ENCODE peak calls at places on chromosomes 3 and 15, in eight cellular contexts. N is upper lobe of left lung, A is GM23338, P is lower lobe of right lung, U is AG09309, V is IMR-90, H is dorsolateral prefrontal cortex, F is astrocyte of the spinal cord. T is an unnamed sample.

GRCh38 chr15:60830479-60830878 is 351.5 kb upstream of the ICE2 start:
- DNase-seq in F (peak), A (no peak), H (no peak), V (peak), P (no peak), N (no peak), U (peak), T (peak)

GRCh38 chr3:7740458-7740857 is 761.2 kb upstream of the LMCD1 start:
- DNase-seq in N (no peak), F (no peak), P (no peak), U (no peak), H (no peak), V (no peak), A (no peak), T (no peak)

GRCh38 chr3:101530213-101531047 is 17.4 kb upstream of the SENP7 start:
- DNase-seq in V (no peak), A (peak), P (no peak), F (no peak), H (no peak), N (no peak), U (no peak), T (no peak)

GRCh38 chr3:139588450-139588849 is 48.9 kb upstream of the RBP1 start:
- DNase-seq in A (peak), P (no peak), V (no peak), H (no peak), N (no peak), U (no peak), F (no peak), T (peak)

GRCh38 chr15:52680041-52680391 is 828 bp upstream of the ATOSA start:
- DNase-seq in V (peak), H (no peak), A (no peak), F (peak), U (no peak), P (no peak), N (no peak), T (peak)

GRCh38 chr3:4589475-4590111 is 96.4 kb downstream of the ITPR1 start:
- DNase-seq in V (no peak), H (no peak), U (no peak), A (no peak), F (no peak), N (no peak), P (no peak), T (no peak)

GRCh38 chr15:29675791-29676301 is 146.4 kb downstream of the TJP1 start:
- DNase-seq in F (no peak), A (peak), N (peak), V (no peak), U (no peak), H (no peak), P (no peak), T (no peak)

GRCh38 chr3:190381356-190381940 is 6.5 kb upstream of the CLDN16 start:
- DNase-seq in P (no peak), V (peak), N (no peak), H (no peak), F (no peak), A (no peak), U (no peak), T (no peak)

GRCh38 chr3:42071720-42072582 is 19.2 kb upstream of the TRAK1 start:
- DNase-seq in U (peak), V (peak), A (peak), N (peak), P (peak), H (peak), F (peak), T (peak)

GRCh38 chr15:60531811-60532210 is 52.9 kb upstream of the ICE2 start:
- DNase-seq in H (no peak), U (no peak), P (no peak), F (no peak), V (no peak), A (no peak), N (no peak), T (no peak)

GRCh38 chr15:28896944-28897343 is 11.2 kb downstream of the APBA2 start:
- DNase-seq in H (no peak), V (peak), N (no peak), P (peak), F (peak), U (peak), A (no peak), T (peak)

GRCh38 chr15:99454941-99455795 is 110.6 kb upstream of the MEF2A start:
- DNase-seq in N (no peak), H (peak), P (peak), V (peak), U (peak), A (no peak), F (peak), T (peak)

GRCh38 chr3:32045091-32045964 is 61.1 kb upstream of the GPD1L start:
- DNase-seq in N (no peak), A (peak), P (no peak), V (peak), U (peak), H (peak), F (peak), T (peak)

GRCh38 chr3:48708481-48708889 is 8.5 kb downstream of the IP6K2 start:
- DNase-seq in A (no peak), U (peak), N (no peak), P (no peak), V (peak), H (no peak), F (no peak), T (peak)

GRCh38 chr3:137944593-137944992 is 65.4 kb upstream of the CLDN18 start:
- DNase-seq in N (no peak), F (no peak), A (no peak), P (no peak), H (no peak), V (no peak), U (no peak), T (no peak)

GRCh38 chr15:99073008-99073714 is 31.7 kb upstream of the SYNM start:
- DNase-seq in P (no peak), U (no peak), V (peak), F (no peak), H (no peak), N (no peak), A (peak), T (peak)

GRCh38 chr3:15499536-15499935 is 22.0 kb downstream of the COLQ start:
- DNase-seq in U (no peak), F (no peak), H (no peak), P (no peak), V (no peak), N (no peak), A (no peak), T (no peak)

GRCh38 chr3:61601831-61602230 is 40.5 kb downstream of the PTPRG start:
- DNase-seq in A (no peak), N (no peak), U (no peak), P (no peak), H (no peak), V (peak), F (no peak), T (no peak)

GRCh38 chr3:120497318-120497717 is 46.5 kb upstream of the FSTL1 start:
- DNase-seq in H (no peak), P (no peak), V (peak), N (no peak), F (peak), U (peak), A (no peak), T (peak)

GRCh38 chr15:52080031-52080430 is 32.5 kb downstream of the BCL2L10 start:
- DNase-seq in V (no peak), H (no peak), P (no peak), F (peak), U (no peak), N (no peak), A (no peak), T (peak)

GRCh38 chr3:4821975-4822374 is 157.3 kb upstream of the BHLHE40 start:
- DNase-seq in H (no peak), A (no peak), F (no peak), N (peak), P (no peak), U (no peak), V (no peak), T (no peak)

GRCh38 chr15:78969687-78970349 is 25.0 kb upstream of the CTSH start:
- DNase-seq in F (no peak), V (peak), P (no peak), N (no peak), H (no peak), A (no peak), U (no peak), T (peak)

GRCh38 chr3:118801899-118802298 is 232.7 kb downstream of the IGSF11 start:
- DNase-seq in N (no peak), V (no peak), F (no peak), H (no peak), P (no peak), A (no peak), U (no peak), T (no peak)

GRCh38 chr3:72054976-72055375 is 270.0 kb upstream of the PROK2 start:
- DNase-seq in A (no peak), H (no peak), U (no peak), F (no peak), V (no peak), P (no peak), N (no peak), T (no peak)

GRCh38 chr15:52121896-52122295 is 9.3 kb upstream of the BCL2L10 start:
- DNase-seq in V (peak), N (no peak), A (no peak), U (no peak), F (no peak), P (no peak), H (no peak), T (no peak)

GRCh38 chr3:106811376-106811775 is 565.9 kb upstream of the CCDC54 start:
- DNase-seq in H (no peak), P (no peak), U (peak), V (peak), N (no peak), A (no peak), F (peak), T (peak)

GRCh38 chr15:80699981-80700380 is 4.9 kb downstream of the ABHD17C start:
- DNase-seq in H (no peak), P (no peak), V (peak), U (no peak), F (peak), N (no peak), A (no peak), T (no peak)

GRCh38 chr15:101522621-101523559 is 33.4 kb upstream of the PCSK6 start:
- DNase-seq in V (no peak), P (no peak), N (no peak), F (no peak), H (no peak), U (no peak), A (no peak), T (no peak)

GRCh38 chr3:180633722-180634121 is 31.8 kb downstream of the TTC14 start:
- DNase-seq in P (no peak), A (peak), N (peak), H (no peak), U (no peak), F (no peak), V (no peak), T (no peak)

GRCh38 chr3:162196964-162197363 is 700.4 kb downstream of the OTOL1 start:
- DNase-seq in F (no peak), H (no peak), P (no peak), A (no peak), U (no peak), N (no peak), V (no peak), T (no peak)

GRCh38 chr15:55387027-55387426 is 21.1 kb downstream of the CCPG1 start:
- DNase-seq in P (no peak), V (no peak), A (no peak), H (no peak), U (no peak), F (no peak), N (no peak), T (no peak)

GRCh38 chr3:13480340-13481318 is 523 bp downstream of the HDAC11 start:
- DNase-seq in A (peak), N (peak), V (peak), P (peak), F (no peak), U (no peak), H (peak), T (peak)

GRCh38 chr3:38519651-38520050 is 23.5 kb downstream of the EXOG start:
- DNase-seq in V (no peak), H (no peak), F (peak), P (no peak), U (no peak), A (peak), N (no peak), T (peak)

GRCh38 chr15:75836953-75837321 is 6.3 kb upstream of the UBE2Q2 start:
- DNase-seq in H (no peak), F (peak), P (peak), A (no peak), V (peak), N (no peak), U (peak), T (peak)

GRCh38 chr15:29344474-29344873 is 74.9 kb upstream of the NSMCE3 start:
- DNase-seq in F (no peak), N (no peak), U (no peak), V (no peak), H (no peak), P (no peak), A (no peak), T (no peak)

GRCh38 chr3:156781310-156782230 is 44.6 kb upstream of the LEKR1 start:
- DNase-seq in N (no peak), P (no peak), V (peak), H (no peak), U (no peak), A (no peak), F (peak), T (no peak)

GRCh38 chr3:144923051-144923450 is 951.4 kb downstream of the DIPK2A start:
- DNase-seq in P (no peak), V (no peak), F (no peak), H (no peak), N (no peak), U (no peak), A (no peak), T (peak)

GRCh38 chr3:110779581-110779980 is 292.0 kb upstream of the NECTIN3 start:
- DNase-seq in N (no peak), A (no peak), F (no peak), P (no peak), U (no peak), H (no peak), V (no peak), T (no peak)

GRCh38 chr3:107013606-107014005 is 363.6 kb upstream of the CCDC54 start:
- DNase-seq in N (no peak), P (no peak), U (no peak), A (no peak), H (no peak), F (no peak), V (no peak), T (no peak)

GRCh38 chr3:129605593-129606521 is 619 bp downstream of the PLXND1 start:
- DNase-seq in V (peak), F (peak), A (no peak), P (peak), H (no peak), U (no peak), N (peak), T (peak)
- H3K4me3 ChIP-seq in V (peak), F (peak), A (peak), P (peak), H (peak), U (peak), N (peak), T (peak)

DNA sequence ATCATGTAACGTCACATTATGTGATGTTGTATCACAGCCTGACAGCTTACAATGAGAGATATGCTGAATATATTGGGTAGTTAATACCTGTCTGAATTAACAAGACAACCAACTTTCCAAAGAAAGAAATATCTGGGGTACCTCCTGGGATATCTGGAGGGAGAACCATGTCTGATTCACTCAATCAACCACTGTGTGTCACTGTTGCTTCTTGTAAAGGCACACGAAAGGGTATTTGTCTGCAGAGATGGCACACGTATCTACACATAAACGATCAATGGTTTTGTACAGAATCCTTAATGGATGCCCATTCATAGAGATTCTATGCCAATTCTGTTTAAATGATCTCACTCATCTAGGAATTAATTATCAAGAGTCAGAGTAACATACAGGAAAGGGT is 252.1 kb upstream of the TMCO5A start:
- DNase-seq in A (peak), U (no peak), V (peak), P (no peak), F (peak), H (no peak), N (no peak), T (peak)
- TF ChIP-seq CTCF in A (peak), U (peak), V (peak), P (no peak), F (peak), H (no peak), N (no peak), T (peak)

GRCh38 chr3:170642882-170643601 is 57.2 kb upstream of the SLC7A14 start:
- DNase-seq in H (peak), A (no peak), V (no peak), F (no peak), U (no peak), N (no peak), P (no peak), T (no peak)
- H3K4me3 ChIP-seq in H (no peak), A (no peak), V (no peak), F (no peak), U (no peak), N (no peak), P (no peak), T (no peak)

DNA sequence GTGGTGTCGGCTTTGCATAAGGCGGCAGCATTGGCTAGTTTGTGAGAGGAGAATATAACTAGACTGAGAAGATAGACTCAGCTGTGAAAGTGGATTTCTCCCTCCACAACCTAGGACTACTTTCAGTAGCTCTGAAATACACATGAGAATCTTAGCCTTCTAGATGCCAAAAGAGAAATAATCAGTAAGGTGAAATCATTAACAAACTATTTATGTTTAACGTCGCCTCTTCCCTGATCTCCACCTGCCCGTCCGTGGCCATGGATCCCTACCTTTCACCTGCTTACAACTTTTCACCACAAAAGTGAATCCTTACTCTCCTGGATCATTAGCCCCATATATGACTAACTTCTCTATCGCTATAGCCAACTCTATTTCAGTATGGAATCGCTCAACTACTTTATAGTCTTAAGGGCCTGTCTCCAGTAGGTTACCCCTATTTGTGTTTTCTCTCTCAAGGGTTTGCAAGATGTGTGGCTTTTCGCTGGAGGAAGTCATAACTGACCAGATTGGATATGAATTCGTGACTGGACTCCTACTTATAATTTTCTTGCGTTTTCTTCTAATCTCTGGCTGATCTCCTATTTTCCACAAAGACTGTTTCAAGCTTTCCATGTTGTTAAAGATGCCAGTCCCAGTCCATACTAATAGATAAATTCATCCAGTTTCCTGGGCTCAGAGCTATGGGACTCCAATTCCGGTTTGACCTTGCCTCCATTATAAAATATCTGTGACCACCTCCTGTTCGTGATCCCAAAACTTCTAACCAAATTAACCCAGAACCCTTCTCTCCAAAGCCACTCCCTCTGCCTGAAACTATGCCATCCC is 1.1 kb upstream of the STAG1 start:
- DNase-seq in V (no peak), U (no peak), H (no peak), P (no peak), A (no peak), F (no peak), N (no peak), T (peak)
- TF ChIP-seq CTCF in V (peak), U (no peak), H (peak), P (no peak), A (peak), F (no peak), N (no peak), T (peak)

GRCh38 chr3:47288966-47289910 is 6.5 kb downstream of the KLHL18 start:
- DNase-seq in U (no peak), A (no peak), V (no peak), F (no peak), N (no peak), P (no peak), H (no peak), T (no peak)
- H3K4me3 ChIP-seq in U (no peak), A (no peak), V (no peak), F (no peak), N (no peak), P (no peak), H (no peak), T (no peak)

DNA sequence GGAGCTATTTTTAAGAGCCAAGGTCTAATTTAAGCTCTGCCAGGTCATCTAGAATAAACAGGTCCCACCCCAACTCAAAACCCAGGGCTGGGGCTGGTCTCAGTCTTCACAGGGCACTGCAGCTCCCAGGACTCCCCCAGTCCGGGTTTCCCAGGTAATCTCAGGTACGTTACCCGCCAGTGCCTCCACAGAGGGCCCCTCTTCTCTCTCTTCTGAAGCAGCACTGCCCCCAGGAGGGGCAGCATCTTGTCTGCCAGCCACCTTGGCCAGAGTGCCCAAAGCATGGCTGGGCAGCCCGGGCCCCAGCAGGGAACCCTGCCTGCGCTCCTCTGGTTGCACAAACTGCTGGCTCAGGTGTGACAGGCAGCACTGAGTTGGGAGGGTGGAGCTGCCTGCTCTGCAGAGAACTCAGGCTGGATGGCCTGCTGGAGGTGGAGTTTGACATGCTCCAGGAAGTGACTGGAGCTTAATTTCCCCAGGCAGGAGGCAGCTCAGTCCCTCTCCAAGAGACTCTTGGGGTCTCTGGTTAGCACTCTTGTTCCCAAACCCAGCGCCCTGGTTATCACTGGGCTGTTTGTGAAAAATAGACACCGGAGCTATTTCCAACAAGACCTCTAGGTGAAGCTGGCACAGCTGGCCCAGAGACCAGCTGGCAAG is at the start of gene PLA2G4F:
- DNase-seq in A (no peak), H (no peak), V (no peak), F (no peak), N (peak), P (peak), U (no peak), T (no peak)
- TF ChIP-seq CTCF in A (peak), H (no peak), V (no peak), F (no peak), N (no peak), P (no peak), U (no peak), T (peak)

DNA sequence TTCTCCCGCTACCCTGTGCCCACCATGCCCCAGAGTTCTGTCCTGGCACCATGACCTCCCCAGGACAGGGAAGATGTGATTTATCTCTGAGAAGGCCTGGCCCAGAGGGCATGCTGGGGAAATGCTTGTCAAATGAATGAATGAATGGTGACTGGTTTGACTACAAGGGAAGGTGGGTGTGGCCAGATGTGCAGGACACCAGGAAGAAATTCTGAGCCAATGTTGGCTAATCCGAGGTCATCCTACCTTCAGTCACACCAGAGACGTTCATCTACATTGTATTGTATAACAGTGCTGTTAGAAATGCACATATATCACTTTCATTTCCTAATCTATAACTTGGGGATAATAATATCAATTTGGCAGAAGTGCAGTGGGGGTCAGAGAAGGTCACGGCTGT is 138.4 kb downstream of the FAM43A start:
- DNase-seq in V (no peak), P (no peak), A (no peak), F (no peak), U (no peak), N (no peak), H (no peak), T (no peak)
- H3K4me3 ChIP-seq in V (no peak), P (no peak), A (no peak), F (no peak), U (no peak), N (no peak), H (no peak), T (no peak)

T was measured in choroid plexus epithelial cell.